ENCODE peak calls at places on chromosomes 2 and 18, in eight cellular contexts. Z is breast epithelium; I is activated naive CD4-positive, alpha-beta T cell; E is neural crest cell; O is HL-60; Y is NCI-H82; P is NCI-H1930; W is spleen. Q is an unnamed sample.

GRCh38 chr2:237708961-237709360 is 81.6 kb downstream of the LRRFIP1 start:
- DNase-seq in Z (no peak), I (no peak), E (no peak), O (no peak), Y (no peak), P (no peak), W (no peak), Q (no peak)

GRCh38 chr18:58183226-58183625 is 139.2 kb downstream of the NEDD4L start:
- DNase-seq in Z (no peak), I (no peak), E (no peak), O (no peak), Y (no peak), P (no peak), W (no peak), Q (no peak)

GRCh38 chr2:64711260-64711659 is 57.5 kb upstream of the SERTAD2 start:
- DNase-seq in Z (no peak), I (no peak), E (no peak), O (peak; percentile 52), Y (no peak), P (no peak), W (no peak), Q (no peak)

GRCh38 chr2:238235331-238235732 is 4.5 kb downstream of the HES6 start:
- DNase-seq in Z (no peak), I (no peak), E (no peak), O (peak; percentile 30), Y (peak; percentile 73), P (no peak), W (peak; percentile 77), Q (no peak)

GRCh38 chr2:135424849-135425248 is 106.2 kb downstream of the ZRANB3 start:
- DNase-seq in Z (no peak), I (no peak), E (no peak), O (no peak), Y (no peak), P (no peak), W (no peak), Q (no peak)

GRCh38 chr2:127078691-127079270 is 28.2 kb downstream of the BIN1 start:
- DNase-seq in Z (no peak), I (no peak), E (no peak), O (no peak), Y (no peak), P (no peak), W (no peak), Q (no peak)

GRCh38 chr2:50591642-50592041 is 440.3 kb downstream of the NRXN1 start:
- DNase-seq in Z (peak; percentile 51), I (no peak), E (no peak), O (no peak), Y (no peak), P (no peak), W (no peak), Q (peak; percentile 37)

GRCh38 chr2:23457990-23458689 is 73.2 kb downstream of the KLHL29 start:
- DNase-seq in Z (no peak), I (no peak), E (no peak), O (peak; percentile 12), Y (no peak), P (no peak), W (no peak), Q (no peak)

GRCh38 chr2:231541605-231542509 is 11.6 kb upstream of the NMUR1 start:
- DNase-seq in Z (no peak), I (no peak), E (no peak), O (no peak), Y (peak; percentile 48), P (peak; percentile 5), W (peak; percentile 65), Q (no peak)

GRCh38 chr2:100878000-100878786 is 58.3 kb downstream of the NPAS2 start:
- DNase-seq in Z (no peak), I (no peak), E (no peak), O (no peak), Y (no peak), P (no peak), W (no peak), Q (no peak)

GRCh38 chr2:3199660-3200345 is 177.8 kb downstream of the EIPR1 start:
- DNase-seq in Z (no peak), I (no peak), E (no peak), O (no peak), Y (no peak), P (no peak), W (no peak), Q (no peak)

GRCh38 chr2:203340791-203341487 is 12.7 kb downstream of the ABI2 start:
- DNase-seq in Z (peak; percentile 65), I (no peak), E (no peak), O (no peak), Y (no peak), P (no peak), W (no peak), Q (no peak)

GRCh38 chr2:196970089-196970488 is 43.6 kb upstream of the PGAP1 start:
- DNase-seq in Z (no peak), I (no peak), E (no peak), O (no peak), Y (no peak), P (no peak), W (no peak), Q (peak; percentile 58)

GRCh38 chr2:144162652-144163051 is 357.3 kb downstream of the ZEB2 start:
- DNase-seq in Z (no peak), I (no peak), E (no peak), O (no peak), Y (peak; percentile 37), P (no peak), W (no peak), Q (no peak)

GRCh38 chr2:135916232-135916631 is 40.0 kb upstream of the MCM6 start:
- DNase-seq in Z (no peak), I (no peak), E (no peak), O (no peak), Y (peak; percentile 67), P (peak; percentile 31), W (no peak), Q (no peak)

GRCh38 chr2:174117951-174118930 is 130.1 kb downstream of the OLA1 start:
- DNase-seq in Z (no peak), I (no peak), E (no peak), O (no peak), Y (peak; percentile 72), P (no peak), W (no peak), Q (peak; percentile 54)

GRCh38 chr2:8154936-8155335 is 526.9 kb upstream of the ID2 start:
- DNase-seq in Z (no peak), I (no peak), E (no peak), O (no peak), Y (peak; percentile 19), P (no peak), W (no peak), Q (peak; percentile 67)

Q was measured in stromal cell of bone marrow.